ENCODE peak calls at places on chromosomes 7 and 10, in five cellular contexts. X is lower leg skin, H is kidney epithelial cell, L is LoVo, R is DMS 273 treated with DMSO at 0.1 percent for 48 hours. S is an unnamed sample.

GRCh38 chr7:120181499-120181898 is 91.5 kb upstream of the KCND2 start:
- DNase-seq in L (no peak), H (no peak), R (no peak), X (no peak), S (no peak)

GRCh38 chr10:26854524-26854923 is 6.2 kb downstream of the ABI1 start:
- DNase-seq in R (no peak), X (no peak), H (no peak), L (no peak), S (no peak)

GRCh38 chr10:127142831-127143230 is 53.6 kb downstream of the INSYN2A start:
- DNase-seq in X (no peak), H (no peak), L (no peak), R (no peak), S (no peak)

GRCh38 chr7:114048386-114049235 is 129.8 kb upstream of the PPP1R3A start:
- DNase-seq in R (no peak), X (no peak), H (no peak), L (peak), S (no peak)

GRCh38 chr7:138491612-138492386 is 31.7 kb downstream of the TRIM24 start:
- DNase-seq in X (no peak), H (no peak), R (no peak), L (no peak), S (no peak)

GRCh38 chr10:129094813-129095212 is 372.2 kb upstream of the MGMT start:
- DNase-seq in L (no peak), R (no peak), H (no peak), X (no peak), S (no peak)

GRCh38 chr7:29063872-29064271 is 82.5 kb downstream of the CPVL start:
- DNase-seq in L (no peak), X (no peak), H (no peak), R (no peak), S (no peak)

GRCh38 chr10:132417957-132418441 is 21.0 kb downstream of the PWWP2B start:
- DNase-seq in L (no peak), X (no peak), R (no peak), H (no peak), S (no peak)

GRCh38 chr7:18087031-18087686 is 59.5 kb upstream of the PRPS1L1 start:
- DNase-seq in X (no peak), R (no peak), H (no peak), L (no peak), S (no peak)

GRCh38 chr7:129258649-129259389 is 34.0 kb downstream of the AHCYL2 start:
- DNase-seq in R (no peak), H (no peak), L (no peak), X (no peak), S (no peak)

GRCh38 chr10:130243015-130243414 is 106.8 kb downstream of the GLRX3 start:
- DNase-seq in H (no peak), L (no peak), X (no peak), R (no peak), S (no peak)

GRCh38 chr7:85512802-85513201 is 325.9 kb upstream of the SEMA3D start:
- DNase-seq in H (no peak), L (no peak), X (no peak), R (no peak), S (no peak)

GRCh38 chr10:71294091-71294561 is 24.9 kb upstream of the SLC29A3 start:
- DNase-seq in L (no peak), X (no peak), H (no peak), R (no peak), S (no peak)

GRCh38 chr7:91515961-91516360 is 251.7 kb downstream of the FZD1 start:
- DNase-seq in L (no peak), X (no peak), R (no peak), H (no peak), S (no peak)

GRCh38 chr7:130878785-130879184 is 144.8 kb upstream of the KLF14 start:
- DNase-seq in L (no peak), X (no peak), H (no peak), R (no peak), S (no peak)

GRCh38 chr10:78165617-78166016 is 132.0 kb downstream of the RPS24 start:
- DNase-seq in H (no peak), R (peak), L (peak), X (no peak), S (no peak)

GRCh38 chr7:110587294-110587693 is 503.6 kb upstream of the LRRN3 start:
- DNase-seq in R (no peak), H (no peak), X (no peak), L (no peak), S (no peak)

GRCh38 chr7:98879198-98879988 is 1.1 kb downstream of the TRRAP start:
- DNase-seq in X (no peak), L (peak), R (no peak), H (no peak), S (no peak)

GRCh38 chr10:49831352-49832040 is 69.4 kb upstream of the OGDHL start:
- DNase-seq in H (peak), L (no peak), X (no peak), R (no peak), S (no peak)